ENCODE peak calls at places on chromosomes 12 and 14, in eight cellular contexts. P, Y, T, C, W, A, X and N are unnamed samples.
A peak's percentile ranks its signal among the peaks of the same experiment; 100 is the strongest.

GRCh38 chr12:74119811-74120362 is 417.7 kb upstream of the ATXN7L3B start:
- DNase-seq in T (no peak), W (no peak), C (no peak), P (no peak), Y (no peak), A (no peak), X (no peak), N (no peak)

GRCh38 chr12:132566551-132567131 is 43.7 kb downstream of the LRCOL1 start:
- DNase-seq in P (no peak), T (no peak), Y (no peak), C (no peak), W (no peak), A (no peak), X (no peak), N (no peak)

GRCh38 chr14:101071493-101071891 is 168.0 kb upstream of the RTL1 start:
- DNase-seq in W (no peak), Y (no peak), T (no peak), A (no peak), C (no peak), P (no peak), X (no peak), N (no peak)

GRCh38 chr14:54738009-54738408 is 164.6 kb downstream of the GCH1 start:
- DNase-seq in X (no peak), A (no peak), Y (no peak), T (no peak), C (peak; percentile 0), W (no peak), P (no peak), N (no peak)

GRCh38 chr14:52951730-52952481 is 1.1 kb upstream of the FERMT2 start:
- DNase-seq in Y (peak; percentile 9), C (peak; percentile 52), W (peak; percentile 71), T (no peak), X (no peak), P (no peak), A (peak; percentile 81), N (peak; percentile 67)

GRCh38 chr12:53482626-53483165 is 16.6 kb downstream of the MAP3K12 start:
- DNase-seq in X (no peak), W (no peak), Y (no peak), P (no peak), A (no peak), T (no peak), C (no peak), N (no peak)

GRCh38 chr12:92065018-92065499 is 80.6 kb downstream of the BTG1 start:
- DNase-seq in Y (peak; percentile 24), A (peak; percentile 48), P (peak; percentile 67), T (no peak), X (peak; percentile 53), W (peak; percentile 6), C (peak; percentile 52), N (peak; percentile 96)

GRCh38 chr12:46389130-46389616 is 16.6 kb upstream of the SLC38A2 start:
- DNase-seq in A (peak; percentile 100), C (no peak), P (no peak), Y (no peak), T (no peak), W (peak; percentile 68), X (no peak), N (no peak)

GRCh38 chr12:89373772-89374572 is 21.7 kb upstream of the DUSP6 start:
- DNase-seq in W (peak; percentile 72), C (no peak), X (no peak), P (no peak), Y (no peak), T (no peak), A (peak; percentile 83), N (peak; percentile 57)

GRCh38 chr12:124847113-124847512 is 16.6 kb downstream of the SCARB1 start:
- DNase-seq in Y (no peak), A (no peak), P (no peak), T (no peak), C (no peak), X (no peak), W (no peak), N (peak; percentile 70)

GRCh38 chr14:86124328-86124727 is 594.4 kb downstream of the FLRT2 start:
- DNase-seq in P (no peak), T (no peak), A (no peak), W (no peak), X (no peak), C (no peak), Y (no peak), N (no peak)

GRCh38 chr14:36300337-36300736 is 20.1 kb downstream of the MBIP start:
- DNase-seq in A (no peak), P (no peak), X (no peak), C (no peak), Y (no peak), T (no peak), W (no peak), N (no peak)

GRCh38 chr12:48122065-48122834 is 3.1 kb downstream of the PFKM start:
- DNase-seq in X (no peak), P (no peak), T (no peak), W (no peak), A (no peak), C (no peak), Y (no peak), N (no peak)

GRCh38 chr12:80792861-80793260 is 76.1 kb downstream of the MYF5 start:
- DNase-seq in X (no peak), W (no peak), T (no peak), P (no peak), C (no peak), A (no peak), Y (no peak), N (no peak)

GRCh38 chr12:116053479-116054195 is 223.9 kb downstream of the MED13L start:
- DNase-seq in W (peak; percentile 68), P (no peak), T (no peak), A (peak; percentile 93), C (no peak), Y (peak; percentile 7), X (no peak), N (peak; percentile 29)

GRCh38 chr14:70972107-70972976 is 65.1 kb downstream of the PCNX1 start:
- DNase-seq in A (peak; percentile 87), T (peak; percentile 83), P (peak; percentile 57), C (peak; percentile 75), Y (peak; percentile 91), W (peak; percentile 65), X (peak; percentile 80), N (peak; percentile 89)

GRCh38 chr12:86456241-86456640 is 200.1 kb upstream of the MGAT4C start:
- DNase-seq in P (no peak), C (no peak), W (no peak), T (no peak), X (no peak), Y (no peak), A (no peak), N (no peak)

GRCh38 chr12:120668091-120668796 is 18.7 kb upstream of the MLEC start:
- DNase-seq in P (no peak), A (no peak), X (no peak), W (no peak), C (no peak), T (no peak), Y (no peak), N (no peak)

GRCh38 chr12:100955139-100955538 is 160.6 kb downstream of the ANO4 start:
- DNase-seq in Y (no peak), A (peak; percentile 53), W (no peak), X (no peak), C (no peak), T (no peak), P (no peak), N (no peak)

GRCh38 chr12:79690156-79690605 is 583 bp downstream of the PAWR start:
- DNase-seq in A (peak; percentile 23), X (no peak), C (peak; percentile 75), T (no peak), W (peak; percentile 30), Y (peak; percentile 66), P (no peak), N (peak; percentile 45)

GRCh38 chr12:121209221-121209620 is 708 bp upstream of the P2RX4 start:
- DNase-seq in T (no peak), A (no peak), C (no peak), P (no peak), X (no peak), Y (no peak), W (no peak), N (no peak)

GRCh38 chr14:58978336-58978735 is 210.1 kb upstream of the DAAM1 start:
- DNase-seq in C (no peak), A (peak; percentile 41), P (no peak), X (no peak), W (peak; percentile 22), T (no peak), Y (peak; percentile 13), N (peak; percentile 8)

GRCh38 chr12:1195513-1195912 is 204.5 kb downstream of the ERC1 start:
- DNase-seq in T (no peak), Y (no peak), A (no peak), X (no peak), W (no peak), C (no peak), P (no peak), N (no peak)

GRCh38 chr14:54797556-54797955 is 105.1 kb downstream of the GCH1 start:
- DNase-seq in C (no peak), Y (no peak), A (no peak), P (no peak), T (no peak), X (no peak), W (no peak), N (no peak)

GRCh38 chr12:69404851-69405365 is 45.4 kb downstream of the YEATS4 start:
- DNase-seq in T (no peak), X (no peak), A (no peak), W (no peak), C (no peak), P (no peak), Y (no peak), N (no peak)

GRCh38 chr14:57962293-57962996 is 96.6 kb upstream of the SLC35F4 start:
- DNase-seq in W (no peak), P (no peak), C (no peak), A (no peak), X (no peak), T (no peak), Y (no peak), N (no peak)

GRCh38 chr12:103955811-103956514 is 9.7 kb upstream of the TDG start:
- DNase-seq in A (no peak), X (no peak), Y (no peak), W (no peak), C (no peak), T (no peak), P (no peak), N (no peak)

GRCh38 chr14:64410084-64410774 is 22.1 kb downstream of the MTHFD1 start:
- DNase-seq in W (no peak), C (no peak), T (no peak), P (no peak), Y (no peak), A (peak; percentile 31), X (no peak), N (no peak)

GRCh38 chr14:95039993-95040348 is 117.4 kb downstream of the DICER1 start:
- DNase-seq in W (no peak), Y (no peak), A (no peak), T (no peak), C (no peak), P (no peak), X (no peak), N (no peak)

GRCh38 chr14:74583689-74584434 is 28.2 kb downstream of the LTBP2 start:
- DNase-seq in A (peak; percentile 71), T (no peak), Y (no peak), X (no peak), W (peak; percentile 71), P (no peak), C (no peak), N (no peak)

GRCh38 chr12:12788675-12789368 is 3.4 kb downstream of the APOLD1 start:
- DNase-seq in A (peak; percentile 76), T (peak; percentile 48), Y (peak; percentile 73), P (peak; percentile 46), W (peak; percentile 54), X (peak; percentile 44), C (peak; percentile 75), N (peak; percentile 81)

GRCh38 chr14:31441273-31442110 is 15.8 kb downstream of the DTD2 start:
- DNase-seq in W (peak; percentile 35), X (no peak), Y (no peak), P (no peak), T (no peak), A (peak; percentile 80), C (no peak), N (no peak)